ENCODE peak calls at places on chromosomes 1 and 21, in seven cellular contexts. I is HCT116; L is stimulated activated CD8-positive, alpha-beta memory T cell treated with anti-CD3 and anti-CD28 coated beads, Interleukin-15, amount 100 ng/mL, for 24 hours; Y is activated naive CD4-positive, alpha-beta T cell; F is NCI-H748 treated with DMSO at 0.1 percent for 48 hours; G is left lung; V is NCI-H1105 treated with DMSO at 0.1 percent for 48 hours. R is an unnamed sample.

GRCh38 chr1:52192436-52192835 is 50.5 kb downstream of the ZFYVE9 start:
- DNase-seq in I (no peak), L (no peak), Y (no peak), F (no peak), G (no peak), V (no peak), R (no peak)

GRCh38 chr1:53992085-53992874 is 25.7 kb downstream of the LDLRAD1 start:
- DNase-seq in I (no peak), L (no peak), Y (no peak), F (no peak), G (no peak), V (no peak), R (no peak)

GRCh38 chr1:66402194-66402593 is 131.8 kb upstream of the SGIP1 start:
- DNase-seq in I (no peak), L (no peak), Y (no peak), F (no peak), G (no peak), V (no peak), R (no peak)

GRCh38 chr1:24870551-24871195 is 59.4 kb downstream of the RUNX3 start:
- DNase-seq in I (no peak), L (no peak), Y (no peak), F (no peak), G (no peak), V (no peak), R (no peak)

GRCh38 chr1:3060601-3061551 is 8.1 kb upstream of the PRDM16 start:
- DNase-seq in I (no peak), L (no peak), Y (no peak), F (no peak), G (no peak), V (no peak), R (peak)

GRCh38 chr1:7418442-7419080 is 352.5 kb upstream of the VAMP3 start:
- DNase-seq in I (no peak), L (no peak), Y (no peak), F (no peak), G (no peak), V (no peak), R (no peak)

GRCh38 chr21:33069994-33070811 is at the start of gene OLIG1:
- DNase-seq in I (no peak), L (no peak), Y (no peak), F (peak), G (peak), V (peak), R (peak)

GRCh38 chr1:170247751-170248521 is 102.2 kb downstream of the NTMT2 start:
- DNase-seq in I (no peak), L (no peak), Y (no peak), F (no peak), G (no peak), V (no peak), R (no peak)

GRCh38 chr1:227941509-227942020 is 6.2 kb downstream of the WNT9A start:
- DNase-seq in I (no peak), L (no peak), Y (no peak), F (no peak), G (peak), V (no peak), R (peak)

GRCh38 chr1:7429290-7429689 is 341.8 kb upstream of the VAMP3 start:
- DNase-seq in I (no peak), L (no peak), Y (no peak), F (no peak), G (no peak), V (no peak), R (no peak)

GRCh38 chr1:204503122-204503912 is 8.7 kb upstream of the PIK3C2B start:
- DNase-seq in I (peak), L (no peak), Y (no peak), F (peak), G (no peak), V (peak), R (no peak)

GRCh38 chr1:81799939-81800740 is 594 bp upstream of the ADGRL2 start:
- DNase-seq in I (no peak), L (no peak), Y (no peak), F (no peak), G (peak), V (peak), R (no peak)

GRCh38 chr1:198153804-198154203 is 3.0 kb upstream of the NEK7 start:
- DNase-seq in I (no peak), L (no peak), Y (no peak), F (no peak), G (no peak), V (no peak), R (no peak)

GRCh38 chr1:19438552-19439196 is 46.7 kb downstream of the CAPZB start:
- DNase-seq in I (no peak), L (no peak), Y (no peak), F (no peak), G (no peak), V (no peak), R (no peak)

GRCh38 chr1:212908971-212909370 is 41.4 kb upstream of the VASH2 start:
- DNase-seq in I (no peak), L (no peak), Y (no peak), F (no peak), G (no peak), V (no peak), R (no peak)

GRCh38 chr1:54577612-54578011 is 29.6 kb downstream of the ACOT11 start:
- DNase-seq in I (no peak), L (no peak), Y (no peak), F (no peak), G (peak), V (peak), R (no peak)

GRCh38 chr1:173297798-173298391 is 90.8 kb upstream of the TNFSF4 start:
- DNase-seq in I (no peak), L (no peak), Y (no peak), F (no peak), G (no peak), V (no peak), R (no peak)

GRCh38 chr1:201456499-201457309 is 12.3 kb downstream of the PHLDA3 start:
- DNase-seq in I (no peak), L (no peak), Y (no peak), F (no peak), G (no peak), V (no peak), R (no peak)

GRCh38 chr1:200776949-200777348 is 38.3 kb downstream of the CAMSAP2 start:
- DNase-seq in I (no peak), L (no peak), Y (no peak), F (no peak), G (no peak), V (no peak), R (no peak)

GRCh38 chr1:110243146-110243545 is 33.0 kb downstream of the KCNC4 start:
- DNase-seq in I (no peak), L (no peak), Y (no peak), F (no peak), G (no peak), V (no peak), R (no peak)

GRCh38 chr21:42113926-42114409 is 42.9 kb downstream of the UMODL1 start:
- DNase-seq in I (no peak), L (no peak), Y (no peak), F (no peak), G (no peak), V (no peak), R (no peak)

GRCh38 chr1:74502432-74502831 is 10.0 kb downstream of the LRRC53 start:
- DNase-seq in I (no peak), L (no peak), Y (no peak), F (no peak), G (no peak), V (no peak), R (no peak)

GRCh38 chr1:17564458-17565393 is 25.2 kb downstream of the ARHGEF10L start:
- DNase-seq in I (no peak), L (no peak), Y (no peak), F (no peak), G (no peak), V (no peak), R (no peak)